ENCODE peak calls at places on chromosomes 1 and 21, in four cellular contexts. R is naive thymus-derived CD4-positive, alpha-beta T cell; O is neuronal stem cell; L is cardiac muscle cell. Y is an unnamed sample. For H3K36me3, H3K4me1 and H3K9me3, the result is how much of the 10 kb centered on the place peaks cover.

GRCh38 chr1:19925342-19926070 is 2.1 kb upstream of the PLA2G2E start:
- DNase-seq in O (no peak), L (no peak), R (no peak), Y (no peak)

GRCh38 chr1:240682166-240682565 is 70.2 kb upstream of the GREM2 start:
- DNase-seq in R (no peak), L (no peak), O (no peak), Y (no peak)

GRCh38 chr1:180931529-180931928 is 18.8 kb downstream of the KIAA1614 start:
- DNase-seq in R (no peak), O (no peak), L (no peak), Y (no peak)

GRCh38 chr21:38352536-38353219 is 95.9 kb downstream of the KCNJ15 start:
- DNase-seq in R (peak), O (peak), L (peak), Y (peak)

GRCh38 chr1:192303029-192303428 is 13.8 kb upstream of the RGS21 start:
- DNase-seq in O (no peak), R (no peak), L (peak), Y (no peak)

GRCh38 chr1:155120253-155120652 is 7.4 kb upstream of the EFNA1 start:
- DNase-seq in L (no peak), R (no peak), O (no peak), Y (no peak)

GRCh38 chr1:31412732-31413404 is at the start of gene SERINC2:
- DNase-seq in L (no peak), O (peak), R (no peak), Y (peak)

GRCh38 chr1:54833146-54833545 is 32.0 kb upstream of the TTC22 start:
- DNase-seq in R (no peak), L (no peak), O (no peak), Y (no peak)

GRCh38 chr1:154478639-154479038 is 23.4 kb upstream of the TDRD10 start:
- DNase-seq in R (no peak), O (no peak), L (peak), Y (no peak)

GRCh38 chr1:202207292-202207691 is 13.7 kb downstream of the LGR6 start:
- DNase-seq in R (no peak), O (no peak), L (peak), Y (no peak)

GRCh38 chr1:62429581-62429980 is 7.3 kb upstream of the USP1 start:
- DNase-seq in R (no peak), O (no peak), L (no peak), Y (no peak)

GRCh38 chr1:168281603-168282002 is 926 bp downstream of the TBX19 start:
- DNase-seq in R (no peak), L (no peak), O (no peak), Y (no peak)

GRCh38 chr1:33815061-33815460 is 48.8 kb upstream of the HMGB4 start:
- DNase-seq in R (no peak), O (no peak), L (peak), Y (no peak)

GRCh38 chr1:244599937-244600350 is 53.0 kb upstream of the DESI2 start:
- DNase-seq in L (peak), R (no peak), O (no peak), Y (no peak)

GRCh38 chr1:208577381-208577905 is 333.3 kb upstream of the PLXNA2 start:
- DNase-seq in R (no peak), L (peak), O (no peak), Y (no peak)

GRCh38 chr1:33320619-33321165 is at the start of gene A3GALT2:
- DNase-seq in L (no peak), O (no peak), R (no peak), Y (no peak)

DNA sequence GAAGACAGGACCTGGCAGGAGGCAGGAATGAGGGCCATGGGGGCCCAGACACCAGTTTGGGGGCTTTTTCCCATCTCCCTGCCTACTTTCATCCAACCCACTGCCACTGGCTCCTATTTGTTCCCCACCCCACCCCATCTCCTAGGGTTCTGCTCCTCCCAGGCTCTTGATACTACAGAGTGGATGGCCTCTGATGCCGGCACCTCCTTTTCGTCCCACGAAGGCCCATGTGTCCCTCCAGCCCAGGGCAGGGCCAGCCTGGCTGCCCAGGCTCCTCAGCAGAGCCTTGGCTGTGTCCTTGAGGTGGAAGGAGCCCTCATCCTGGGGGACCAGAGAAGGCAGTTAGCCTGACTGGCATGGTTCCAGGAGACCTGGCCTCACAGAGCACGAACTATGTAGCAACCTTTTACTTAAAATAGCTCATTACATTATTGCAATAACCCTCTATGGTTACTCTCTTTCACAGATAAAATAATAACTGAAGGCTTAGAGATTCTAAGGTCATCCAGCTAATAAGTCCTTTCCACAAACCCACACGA is 3.5 kb downstream of the POMGNT1 start:
- DNase-seq in L (no peak), O (no peak), R (no peak), Y (no peak)
- H3K36me3 ChIP-seq in L (under half), O (under half), R (under half), Y (half or more)

GRCh38 chr1:21329209-21329844 is 39.1 kb upstream of the ECE1 start:
- DNase-seq in R (no peak), L (no peak), O (no peak), Y (no peak)

GRCh38 chr1:21332691-21333449 is 42.6 kb upstream of the ECE1 start:
- DNase-seq in L (no peak), R (no peak), O (no peak), Y (no peak)

GRCh38 chr1:21334214-21335087 is 44.2 kb upstream of the ECE1 start:
- DNase-seq in L (peak), O (no peak), R (peak), Y (peak)

GRCh38 chr1:21333824-21334213 is 43.6 kb upstream of the ECE1 start:
- DNase-seq in L (no peak), O (no peak), R (no peak), Y (no peak)

GRCh38 chr1:21331752-21332480 is 41.7 kb upstream of the ECE1 start:
- DNase-seq in O (no peak), R (no peak), L (no peak), Y (no peak)
- H3K4me1 ChIP-seq in O (under half), R (half or more), L (under half), Y (half or more)

GRCh38 chr1:247037483-247038320 is 29.8 kb upstream of the ZNF695 start:
- DNase-seq in O (no peak), R (no peak), L (no peak), Y (no peak)
- H3K9me3 ChIP-seq in O (half or more), R (under half), L (under half), Y (half or more)

GRCh38 chr1:184724843-184725242 is 29.8 kb downstream of the EDEM3 start:
- DNase-seq in R (no peak), O (no peak), L (no peak), Y (no peak)
- H3K36me3 ChIP-seq in R (under half), O (under half), L (under half), Y (half or more)

GRCh38 chr1:22101995-22102394 is 40.9 kb downstream of the WNT4 start:
- DNase-seq in O (no peak), L (no peak), R (no peak), Y (no peak)

GRCh38 chr1:22102746-22103145 is 40.2 kb downstream of the WNT4 start:
- DNase-seq in O (no peak), L (no peak), R (no peak), Y (no peak)

GRCh38 chr1:22100168-22100567 is 42.7 kb downstream of the WNT4 start:
- DNase-seq in R (no peak), L (no peak), O (no peak), Y (no peak)

GRCh38 chr1:22098752-22099151 is 44.1 kb downstream of the WNT4 start:
- DNase-seq in L (no peak), O (no peak), R (no peak), Y (no peak)

DNA sequence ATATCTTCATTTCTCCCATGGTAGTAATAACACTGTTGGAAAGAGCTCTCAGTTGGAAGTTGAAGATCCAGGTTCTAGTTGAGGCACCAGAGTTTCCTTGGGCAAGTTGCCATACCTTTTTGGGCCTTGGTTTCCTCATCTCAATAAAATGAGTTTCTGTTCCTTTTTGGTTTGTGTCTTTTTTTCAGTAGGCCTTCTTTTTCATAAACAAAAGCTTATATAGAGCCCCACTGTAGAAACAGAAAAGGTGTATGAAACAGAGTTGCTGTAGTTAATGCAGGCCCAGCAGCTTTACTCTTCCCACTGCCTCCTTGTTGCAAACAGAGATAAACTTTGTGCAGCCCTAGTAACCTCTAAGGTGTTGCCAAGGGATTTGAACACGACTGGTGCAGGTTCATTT is 41.7 kb downstream of the WNT4 start:
- DNase-seq in R (no peak), L (no peak), O (no peak), Y (no peak)
- H3K4me1 ChIP-seq in R (half or more), L (under half), O (under half), Y (under half)

GRCh38 chr1:238384381-238384780 is 493.7 kb upstream of the ZP4 start:
- DNase-seq in O (no peak), L (no peak), R (no peak), Y (no peak)
- H3K9me3 ChIP-seq in O (under half), L (under half), R (under half), Y (under half)

Y was measured in lower lobe of right lung.